ENCODE peak calls at places on chromosomes 1 and 21, in eight cellular contexts. I is mesendoderm; S is effector memory CD4-positive, alpha-beta T cell; T is heart left ventricle; A is right cardiac atrium; N is neural progenitor cell; Q is breast epithelium; E is suprapubic skin. U is an unnamed sample.

GRCh38 chr1:3023994-3024393 is 2.7 kb downstream of the ACTRT2 start:
- DNase-seq in Q (no peak), N (no peak), S (no peak), E (no peak), A (no peak), T (no peak), I (peak; percentile 28), U (no peak)

GRCh38 chr1:115077984-115078330 is 11.3 kb downstream of the TSPAN2 start:
- DNase-seq in T (no peak), Q (no peak), N (no peak), I (no peak), S (no peak), E (no peak), A (no peak), U (no peak)

GRCh38 chr1:225700889-225701465 is 48.1 kb upstream of the ENAH start:
- DNase-seq in S (no peak), A (no peak), I (no peak), N (no peak), T (no peak), Q (no peak), E (no peak), U (no peak)

GRCh38 chr1:59879556-59879955 is 47.0 kb downstream of the CYP2J2 start:
- DNase-seq in N (peak; percentile 85), Q (peak; percentile 67), T (peak; percentile 52), S (no peak), E (no peak), A (peak; percentile 59), I (peak; percentile 78), U (peak; percentile 21)

GRCh38 chr1:157040802-157041201 is 4.7 kb downstream of the ARHGEF11 start:
- DNase-seq in E (no peak), I (no peak), A (no peak), N (no peak), T (no peak), Q (no peak), S (no peak), U (no peak)

GRCh38 chr1:153746174-153746573 is 18.3 kb downstream of the INTS3 start:
- DNase-seq in A (peak; percentile 38), Q (no peak), N (no peak), T (no peak), S (no peak), I (peak; percentile 44), E (no peak), U (no peak)

GRCh38 chr1:24454684-24455091 is 39.1 kb downstream of the NIPAL3 start:
- DNase-seq in A (no peak), S (no peak), E (no peak), Q (no peak), N (no peak), I (no peak), T (no peak), U (no peak)

GRCh38 chr1:8082945-8083344 is 56.8 kb upstream of the ERRFI1 start:
- DNase-seq in N (no peak), Q (no peak), A (no peak), T (peak; percentile 33), S (no peak), E (no peak), I (no peak), U (no peak)

GRCh38 chr1:197948926-197949899 is 32.0 kb downstream of the LHX9 start:
- DNase-seq in A (no peak), E (no peak), N (no peak), I (no peak), T (no peak), S (no peak), Q (no peak), U (peak; percentile 25)

GRCh38 chr1:183578846-183579245 is 11.4 kb downstream of the NCF2 start:
- DNase-seq in E (no peak), T (no peak), S (no peak), I (no peak), Q (no peak), A (no peak), N (no peak), U (no peak)

GRCh38 chr1:214902636-214903320 is 179.8 kb upstream of the KCNK2 start:
- DNase-seq in N (no peak), I (no peak), S (no peak), Q (no peak), T (no peak), A (no peak), E (no peak), U (no peak)

GRCh38 chr1:161013104-161013590 is 7.8 kb downstream of the F11R start:
- DNase-seq in E (no peak), I (no peak), Q (no peak), N (no peak), T (no peak), A (no peak), S (no peak), U (no peak)

GRCh38 chr1:21671915-21672314 is 2.8 kb upstream of the RAP1GAP start:
- DNase-seq in A (peak; percentile 67), N (no peak), S (no peak), T (no peak), Q (no peak), I (no peak), E (peak; percentile 48), U (no peak)

GRCh38 chr21:35256468-35256988 is 207.4 kb upstream of the RUNX1 start:
- DNase-seq in E (no peak), I (peak; percentile 67), A (peak; percentile 90), T (peak; percentile 94), Q (peak; percentile 76), N (peak; percentile 24), S (no peak), U (no peak)

GRCh38 chr1:109539676-109540075 is at the start of gene GPR61:
- DNase-seq in N (peak; percentile 39), Q (no peak), A (no peak), E (no peak), T (no peak), I (no peak), S (no peak), U (no peak)

DNA sequence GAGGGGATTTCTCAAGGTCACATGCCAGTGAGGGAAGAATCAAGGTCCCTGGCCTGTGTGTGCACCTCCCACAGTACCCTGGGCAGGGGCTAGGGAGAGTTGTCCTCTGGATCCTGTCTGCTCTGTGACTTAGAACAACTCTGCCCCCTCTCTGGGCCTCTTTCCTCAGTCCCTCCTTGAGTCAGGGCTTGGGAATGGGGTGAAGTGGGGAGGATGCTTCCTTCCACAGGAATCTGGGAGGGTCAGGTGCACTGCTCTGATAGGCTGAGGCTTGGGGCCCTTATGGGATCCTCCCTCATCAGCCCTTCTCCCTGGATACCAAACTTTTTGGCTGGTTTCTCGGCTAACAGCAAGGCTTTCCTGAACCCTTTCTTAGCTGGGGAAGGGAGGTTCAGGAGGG is 2.5 kb downstream of the TRNP1 start:
- DNase-seq in Q (no peak), T (no peak), A (no peak), I (peak; percentile 41), N (no peak), S (no peak), E (no peak), U (no peak)
- H3K4me3 ChIP-seq in Q (peak overlapping the region; percentile 82), T (no peak overlapping the region), A (no peak overlapping the region), I (no peak overlapping the region), N (no peak overlapping the region), S (no peak overlapping the region), E (no peak overlapping the region), U (no peak overlapping the region)

GRCh38 chr1:40049745-40050144 is 9.2 kb downstream of the CAP1 start:
- DNase-seq in N (no peak), S (no peak), A (no peak), Q (no peak), I (no peak), T (no peak), E (no peak), U (no peak)
- H3K4me1 ChIP-seq in N (no peaks in the 10 kb centered on the region), S (peaks cover 72% of the 10 kb centered on the region), A (peaks cover 13% of the 10 kb centered on the region), Q (no peaks in the 10 kb centered on the region), I (no peaks in the 10 kb centered on the region), T (peaks cover 23% of the 10 kb centered on the region), E (peaks cover 44% of the 10 kb centered on the region), U (peaks cover 63% of the 10 kb centered on the region)

GRCh38 chr1:51425273-51425672 is 93.8 kb downstream of the EPS15 start:
- DNase-seq in I (no peak), T (no peak), E (no peak), S (no peak), A (no peak), N (no peak), Q (no peak), U (no peak)

GRCh38 chr1:51420867-51421627 is 90.7 kb upstream of the TTC39A start:
- DNase-seq in E (no peak), S (no peak), T (no peak), A (no peak), N (no peak), Q (no peak), I (no peak), U (no peak)

GRCh38 chr1:51423098-51423821 is 92.9 kb upstream of the TTC39A start:
- DNase-seq in N (peak; percentile 7), I (peak; percentile 74), T (no peak), A (no peak), S (no peak), E (no peak), Q (no peak), U (no peak)

GRCh38 chr1:51422367-51423097 is 92.2 kb upstream of the TTC39A start:
- DNase-seq in A (no peak), T (no peak), I (peak; percentile 35), E (no peak), N (no peak), Q (no peak), S (no peak), U (no peak)

GRCh38 chr1:51421961-51422360 is 91.6 kb upstream of the TTC39A start:
- DNase-seq in T (no peak), I (peak; percentile 91), A (no peak), E (no peak), S (no peak), Q (no peak), N (peak; percentile 73), U (peak; percentile 28)
- H3K4me3 ChIP-seq in T (peak overlapping the region; percentile 33), I (no peak overlapping the region), A (no peak overlapping the region), E (no peak overlapping the region), S (no peak overlapping the region), Q (no peak overlapping the region), N (peak overlapping the region; percentile 44), U (no peak overlapping the region)

GRCh38 chr1:166971252-166971651 is 4.1 kb downstream of the ILDR2 start:
- DNase-seq in Q (no peak), N (peak; percentile 38), I (no peak), A (no peak), E (no peak), S (no peak), T (no peak), U (no peak)
- H3K4me1 ChIP-seq in Q (no peaks in the 10 kb centered on the region), N (peaks cover 40% of the 10 kb centered on the region), I (no peaks in the 10 kb centered on the region), A (no peaks in the 10 kb centered on the region), E (peaks cover 13% of the 10 kb centered on the region), S (peaks cover 5% of the 10 kb centered on the region), T (no peaks in the 10 kb centered on the region), U (peaks cover 4% of the 10 kb centered on the region)

DNA sequence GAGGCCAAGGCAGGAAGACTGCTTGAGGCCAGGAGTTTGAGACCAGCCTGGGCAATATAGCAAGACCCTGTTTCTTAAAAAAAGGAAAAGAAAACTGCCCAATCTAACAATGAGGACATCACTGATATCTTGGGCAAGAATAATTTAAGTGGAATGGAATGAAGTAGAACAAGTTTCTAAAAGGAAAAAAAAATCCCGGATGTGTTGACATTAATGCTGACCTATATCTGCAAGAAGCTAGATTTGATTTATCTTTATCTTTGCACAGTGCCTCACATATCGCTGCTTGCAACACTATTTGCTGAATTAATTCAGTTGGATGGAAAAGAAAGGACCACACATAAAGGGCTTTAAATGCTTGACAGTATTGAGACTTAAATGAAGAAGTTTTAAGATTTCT is 27.8 kb downstream of the DIPK1A start:
- DNase-seq in I (no peak), N (no peak), S (no peak), E (no peak), T (no peak), Q (no peak), A (no peak), U (no peak)
- H3K4me3 ChIP-seq in I (no peak overlapping the region), N (no peak overlapping the region), S (no peak overlapping the region), E (no peak overlapping the region), T (no peak overlapping the region), Q (no peak overlapping the region), A (no peak overlapping the region), U (no peak overlapping the region)